ENCODE peak calls at places on chromosomes 16 and 17, in eight cellular contexts. One of them, this sample, is unnamed.

GRCh38 chr16:86772231-86772510 is 193.8 kb downstream of the FOXL1 start:
- DNase-seq in putamen: no peak
- DNase-seq in GM23338: no peak
- DNase-seq in cardiac fibroblast: peak
- DNase-seq in WTC11: no peak
- DNase-seq in posterior cingulate gyrus: no peak
- DNase-seq in cardiac muscle cell: no peak
- DNase-seq in ELR: peak
- DNase-seq in this sample: no peak

GRCh38 chr16:68275611-68276191 is 11.4 kb downstream of the SLC7A6 start:
- DNase-seq in ELR: no peak
- DNase-seq in WTC11: no peak
- DNase-seq in posterior cingulate gyrus: peak
- DNase-seq in cardiac fibroblast: no peak
- DNase-seq in putamen: no peak
- DNase-seq in GM23338: no peak
- DNase-seq in cardiac muscle cell: no peak
- DNase-seq in this sample: no peak

GRCh38 chr17:64240741-64241347 is 22.2 kb downstream of the TEX2 start:
- DNase-seq in GM23338: no peak
- DNase-seq in putamen: no peak
- DNase-seq in cardiac muscle cell: no peak
- DNase-seq in WTC11: no peak
- DNase-seq in cardiac fibroblast: peak
- DNase-seq in posterior cingulate gyrus: no peak
- DNase-seq in ELR: peak
- DNase-seq in this sample: no peak

GRCh38 chr17:30476726-30477082 is 504 bp upstream of the GOSR1 start:
- DNase-seq in cardiac fibroblast: no peak
- DNase-seq in ELR: peak
- DNase-seq in GM23338: peak
- DNase-seq in cardiac muscle cell: peak
- DNase-seq in WTC11: no peak
- DNase-seq in posterior cingulate gyrus: peak
- DNase-seq in putamen: no peak
- DNase-seq in this sample: no peak

GRCh38 chr17:31496601-31497000 is 105.1 kb downstream of the RAB11FIP4 start:
- DNase-seq in cardiac muscle cell: no peak
- DNase-seq in GM23338: no peak
- DNase-seq in ELR: no peak
- DNase-seq in cardiac fibroblast: no peak
- DNase-seq in WTC11: no peak
- DNase-seq in posterior cingulate gyrus: peak
- DNase-seq in putamen: no peak
- DNase-seq in this sample: no peak

GRCh38 chr17:59373879-59374495 is 42.5 kb downstream of the YPEL2 start:
- DNase-seq in posterior cingulate gyrus: no peak
- DNase-seq in cardiac muscle cell: no peak
- DNase-seq in putamen: no peak
- DNase-seq in cardiac fibroblast: peak
- DNase-seq in WTC11: no peak
- DNase-seq in GM23338: no peak
- DNase-seq in ELR: peak
- DNase-seq in this sample: no peak

GRCh38 chr16:87638736-87639135 is 36.4 kb downstream of the JPH3 start:
- DNase-seq in GM23338: no peak
- DNase-seq in cardiac fibroblast: no peak
- DNase-seq in WTC11: no peak
- DNase-seq in posterior cingulate gyrus: no peak
- DNase-seq in putamen: no peak
- DNase-seq in ELR: no peak
- DNase-seq in cardiac muscle cell: no peak
- DNase-seq in this sample: no peak

GRCh38 chr17:43924558-43924957 is 17.2 kb upstream of the MPP2 start:
- DNase-seq in posterior cingulate gyrus: no peak
- DNase-seq in WTC11: no peak
- DNase-seq in cardiac muscle cell: no peak
- DNase-seq in putamen: no peak
- DNase-seq in GM23338: no peak
- DNase-seq in ELR: no peak
- DNase-seq in cardiac fibroblast: no peak
- DNase-seq in this sample: no peak

GRCh38 chr16:31250782-31251384 is 8.9 kb upstream of the ITGAM start:
- DNase-seq in posterior cingulate gyrus: no peak
- DNase-seq in cardiac fibroblast: no peak
- DNase-seq in GM23338: no peak
- DNase-seq in putamen: no peak
- DNase-seq in cardiac muscle cell: no peak
- DNase-seq in WTC11: no peak
- DNase-seq in ELR: no peak
- DNase-seq in this sample: no peak

GRCh38 chr17:58381124-58381838 is 29.3 kb upstream of the SUPT4H1 start:
- DNase-seq in putamen: peak
- DNase-seq in cardiac muscle cell: no peak
- DNase-seq in ELR: no peak
- DNase-seq in GM23338: no peak
- DNase-seq in cardiac fibroblast: no peak
- DNase-seq in posterior cingulate gyrus: no peak
- DNase-seq in WTC11: no peak
- DNase-seq in this sample: no peak

GRCh38 chr17:4154201-4154600 is 11.2 kb downstream of the CYB5D2 start:
- DNase-seq in GM23338: no peak
- DNase-seq in putamen: no peak
- DNase-seq in WTC11: no peak
- DNase-seq in ELR: peak
- DNase-seq in cardiac fibroblast: no peak
- DNase-seq in cardiac muscle cell: no peak
- DNase-seq in posterior cingulate gyrus: peak
- DNase-seq in this sample: no peak

GRCh38 chr17:4314618-4315017 is 50.8 kb upstream of the ANKFY1 start:
- DNase-seq in putamen: no peak
- DNase-seq in posterior cingulate gyrus: no peak
- DNase-seq in ELR: no peak
- DNase-seq in cardiac fibroblast: no peak
- DNase-seq in GM23338: no peak
- DNase-seq in WTC11: no peak
- DNase-seq in cardiac muscle cell: no peak
- DNase-seq in this sample: no peak

GRCh38 chr16:26161461-26162180 is 469.9 kb downstream of the HS3ST4 start:
- DNase-seq in cardiac fibroblast: no peak
- DNase-seq in cardiac muscle cell: no peak
- DNase-seq in ELR: no peak
- DNase-seq in GM23338: no peak
- DNase-seq in putamen: no peak
- DNase-seq in posterior cingulate gyrus: no peak
- DNase-seq in WTC11: no peak
- DNase-seq in this sample: no peak

GRCh38 chr16:50956637-50957036 is 194.4 kb downstream of the SALL1 start:
- DNase-seq in putamen: no peak
- DNase-seq in cardiac fibroblast: no peak
- DNase-seq in ELR: no peak
- DNase-seq in posterior cingulate gyrus: no peak
- DNase-seq in GM23338: no peak
- DNase-seq in WTC11: no peak
- DNase-seq in cardiac muscle cell: no peak
- DNase-seq in this sample: no peak

GRCh38 chr16:86229283-86229682 is 281.0 kb upstream of the FOXF1 start:
- DNase-seq in GM23338: no peak
- DNase-seq in posterior cingulate gyrus: no peak
- DNase-seq in cardiac muscle cell: no peak
- DNase-seq in cardiac fibroblast: no peak
- DNase-seq in WTC11: no peak
- DNase-seq in ELR: no peak
- DNase-seq in putamen: no peak
- DNase-seq in this sample: no peak

GRCh38 chr17:48841395-48841831 is 10.6 kb downstream of the CALCOCO2 start:
- DNase-seq in WTC11: no peak
- DNase-seq in putamen: peak
- DNase-seq in GM23338: no peak
- DNase-seq in ELR: peak
- DNase-seq in cardiac fibroblast: peak
- DNase-seq in cardiac muscle cell: no peak
- DNase-seq in posterior cingulate gyrus: no peak
- DNase-seq in this sample: peak

GRCh38 chr16:20923876-20924275 is 23.3 kb downstream of the LYRM1 start:
- DNase-seq in GM23338: no peak
- DNase-seq in ELR: no peak
- DNase-seq in cardiac fibroblast: no peak
- DNase-seq in putamen: no peak
- DNase-seq in WTC11: no peak
- DNase-seq in cardiac muscle cell: no peak
- DNase-seq in posterior cingulate gyrus: no peak
- DNase-seq in this sample: no peak

GRCh38 chr17:37802712-37803416 is 58.0 kb upstream of the HNF1B start:
- DNase-seq in cardiac fibroblast: peak
- DNase-seq in WTC11: no peak
- DNase-seq in cardiac muscle cell: no peak
- DNase-seq in posterior cingulate gyrus: no peak
- DNase-seq in ELR: no peak
- DNase-seq in putamen: no peak
- DNase-seq in GM23338: no peak
- DNase-seq in this sample: peak

GRCh38 chr17:48023408-48024148 is 14.0 kb downstream of the COPZ2 start:
- DNase-seq in cardiac fibroblast: peak
- DNase-seq in WTC11: peak
- DNase-seq in putamen: peak
- DNase-seq in GM23338: peak
- DNase-seq in ELR: peak
- DNase-seq in cardiac muscle cell: peak
- DNase-seq in posterior cingulate gyrus: peak
- DNase-seq in this sample: peak

GRCh38 chr17:81572499-81573030 is 20.4 kb upstream of the FAAP100 start:
- DNase-seq in cardiac fibroblast: no peak
- DNase-seq in cardiac muscle cell: no peak
- DNase-seq in putamen: no peak
- DNase-seq in ELR: no peak
- DNase-seq in GM23338: no peak
- DNase-seq in WTC11: no peak
- DNase-seq in posterior cingulate gyrus: peak
- DNase-seq in this sample: no peak

GRCh38 chr17:13374203-13375143 is 227.3 kb downstream of the HS3ST3A1 start:
- DNase-seq in GM23338: no peak
- DNase-seq in cardiac fibroblast: no peak
- DNase-seq in cardiac muscle cell: no peak
- DNase-seq in ELR: no peak
- DNase-seq in WTC11: no peak
- DNase-seq in posterior cingulate gyrus: peak
- DNase-seq in putamen: peak
- DNase-seq in this sample: no peak